ENCODE peak calls at places on chromosome 7, in ten cellular contexts. One of them, this sample, is unnamed.

GRCh38 chr7:47361746-47362215 is 220.1 kb downstream of the TNS3 start:
- DNase-seq in prostate gland: peak; percentile 21
- DNase-seq in ovary: no peak
- DNase-seq in stomach: peak; percentile 17
- DNase-seq in IMR-90: peak; percentile 88
- DNase-seq in GM12878: peak; percentile 12
- DNase-seq in thyroid gland: peak; percentile 56
- DNase-seq in heart left ventricle: peak; percentile 73
- DNase-seq in breast epithelium: peak; percentile 45
- DNase-seq in uterus: peak; percentile 10
- DNase-seq in this sample: peak; percentile 12

GRCh38 chr7:130351664-130352015 is 7.0 kb downstream of the CPA5 start:
- DNase-seq in prostate gland: no peak
- DNase-seq in ovary: no peak
- DNase-seq in stomach: no peak
- DNase-seq in IMR-90: no peak
- DNase-seq in GM12878: no peak
- DNase-seq in thyroid gland: no peak
- DNase-seq in heart left ventricle: no peak
- DNase-seq in breast epithelium: no peak
- DNase-seq in uterus: no peak
- DNase-seq in this sample: no peak

GRCh38 chr7:94394399-94395140 is at the start of gene COL1A2:
- DNase-seq in prostate gland: no peak
- DNase-seq in ovary: peak; percentile 83
- DNase-seq in stomach: peak; percentile 32
- DNase-seq in IMR-90: peak; percentile 99
- DNase-seq in GM12878: no peak
- DNase-seq in thyroid gland: peak; percentile 59
- DNase-seq in heart left ventricle: peak; percentile 87
- DNase-seq in breast epithelium: peak; percentile 51
- DNase-seq in uterus: peak; percentile 93
- DNase-seq in this sample: no peak

GRCh38 chr7:145681159-145681558 is 435.4 kb upstream of the CNTNAP2 start:
- DNase-seq in prostate gland: no peak
- DNase-seq in ovary: no peak
- DNase-seq in stomach: no peak
- DNase-seq in IMR-90: no peak
- DNase-seq in GM12878: no peak
- DNase-seq in thyroid gland: no peak
- DNase-seq in heart left ventricle: no peak
- DNase-seq in breast epithelium: no peak
- DNase-seq in uterus: no peak
- DNase-seq in this sample: no peak

GRCh38 chr7:102993532-102994029 is 80.8 kb downstream of the LRRC17 start:
- DNase-seq in prostate gland: no peak
- DNase-seq in ovary: peak; percentile 69
- DNase-seq in stomach: no peak
- DNase-seq in IMR-90: peak; percentile 86
- DNase-seq in GM12878: no peak
- DNase-seq in thyroid gland: no peak
- DNase-seq in heart left ventricle: no peak
- DNase-seq in breast epithelium: no peak
- DNase-seq in uterus: no peak
- DNase-seq in this sample: no peak

GRCh38 chr7:125467996-125468854 is 538.6 kb upstream of the POT1 start:
- DNase-seq in prostate gland: no peak
- DNase-seq in ovary: no peak
- DNase-seq in stomach: no peak
- DNase-seq in IMR-90: no peak
- DNase-seq in GM12878: no peak
- DNase-seq in thyroid gland: no peak
- DNase-seq in heart left ventricle: no peak
- DNase-seq in breast epithelium: no peak
- DNase-seq in uterus: no peak
- DNase-seq in this sample: no peak

GRCh38 chr7:98211221-98211675 is at the start of gene BHLHA15:
- DNase-seq in prostate gland: peak; percentile 65
- DNase-seq in ovary: peak; percentile 17
- DNase-seq in stomach: peak; percentile 90
- DNase-seq in IMR-90: no peak
- DNase-seq in GM12878: no peak
- DNase-seq in thyroid gland: peak; percentile 51
- DNase-seq in heart left ventricle: no peak
- DNase-seq in breast epithelium: no peak
- DNase-seq in uterus: no peak
- DNase-seq in this sample: peak; percentile 84

GRCh38 chr7:105815580-105815979 is 60.8 kb downstream of the ATXN7L1 start:
- DNase-seq in prostate gland: no peak
- DNase-seq in ovary: no peak
- DNase-seq in stomach: no peak
- DNase-seq in IMR-90: no peak
- DNase-seq in GM12878: no peak
- DNase-seq in thyroid gland: no peak
- DNase-seq in heart left ventricle: no peak
- DNase-seq in breast epithelium: peak; percentile 68
- DNase-seq in uterus: no peak
- DNase-seq in this sample: no peak

GRCh38 chr7:101410743-101411476 is 48.2 kb downstream of the COL26A1 start:
- DNase-seq in prostate gland: peak; percentile 23
- DNase-seq in ovary: no peak
- DNase-seq in stomach: peak; percentile 41
- DNase-seq in IMR-90: no peak
- DNase-seq in GM12878: no peak
- DNase-seq in thyroid gland: peak; percentile 28
- DNase-seq in heart left ventricle: peak; percentile 31
- DNase-seq in breast epithelium: no peak
- DNase-seq in uterus: no peak
- DNase-seq in this sample: peak; percentile 51

GRCh38 chr7:75625868-75626267 is 112.9 kb downstream of the HIP1 start:
- DNase-seq in prostate gland: no peak
- DNase-seq in ovary: no peak
- DNase-seq in stomach: no peak
- DNase-seq in IMR-90: no peak
- DNase-seq in GM12878: no peak
- DNase-seq in thyroid gland: no peak
- DNase-seq in heart left ventricle: no peak
- DNase-seq in breast epithelium: no peak
- DNase-seq in uterus: no peak
- DNase-seq in this sample: no peak

GRCh38 chr7:73342645-73343044 is 14.7 kb downstream of the FKBP6 start:
- DNase-seq in prostate gland: no peak
- DNase-seq in ovary: peak; percentile 30
- DNase-seq in stomach: peak; percentile 29
- DNase-seq in IMR-90: peak; percentile 69
- DNase-seq in GM12878: no peak
- DNase-seq in thyroid gland: no peak
- DNase-seq in heart left ventricle: no peak
- DNase-seq in breast epithelium: no peak
- DNase-seq in uterus: peak; percentile 21
- DNase-seq in this sample: no peak

GRCh38 chr7:85529197-85529596 is 342.3 kb upstream of the SEMA3D start:
- DNase-seq in prostate gland: no peak
- DNase-seq in ovary: no peak
- DNase-seq in stomach: peak; percentile 60
- DNase-seq in IMR-90: peak; percentile 44
- DNase-seq in GM12878: no peak
- DNase-seq in thyroid gland: no peak
- DNase-seq in heart left ventricle: no peak
- DNase-seq in breast epithelium: no peak
- DNase-seq in uterus: no peak
- DNase-seq in this sample: peak; percentile 66

GRCh38 chr7:67371429-67372305 is 375.0 kb downstream of the TYW1 start:
- DNase-seq in prostate gland: peak; percentile 67
- DNase-seq in ovary: peak; percentile 51
- DNase-seq in stomach: peak; percentile 49
- DNase-seq in IMR-90: peak; percentile 66
- DNase-seq in GM12878: peak; percentile 21
- DNase-seq in thyroid gland: peak; percentile 60
- DNase-seq in heart left ventricle: peak; percentile 51
- DNase-seq in breast epithelium: peak; percentile 32
- DNase-seq in uterus: peak; percentile 27
- DNase-seq in this sample: peak; percentile 57

GRCh38 chr7:45682836-45683555 is 108.8 kb downstream of the ADCY1 start:
- DNase-seq in prostate gland: no peak
- DNase-seq in ovary: no peak
- DNase-seq in stomach: peak; percentile 10
- DNase-seq in IMR-90: no peak
- DNase-seq in GM12878: no peak
- DNase-seq in thyroid gland: no peak
- DNase-seq in heart left ventricle: no peak
- DNase-seq in breast epithelium: no peak
- DNase-seq in uterus: no peak
- DNase-seq in this sample: no peak

DNA sequence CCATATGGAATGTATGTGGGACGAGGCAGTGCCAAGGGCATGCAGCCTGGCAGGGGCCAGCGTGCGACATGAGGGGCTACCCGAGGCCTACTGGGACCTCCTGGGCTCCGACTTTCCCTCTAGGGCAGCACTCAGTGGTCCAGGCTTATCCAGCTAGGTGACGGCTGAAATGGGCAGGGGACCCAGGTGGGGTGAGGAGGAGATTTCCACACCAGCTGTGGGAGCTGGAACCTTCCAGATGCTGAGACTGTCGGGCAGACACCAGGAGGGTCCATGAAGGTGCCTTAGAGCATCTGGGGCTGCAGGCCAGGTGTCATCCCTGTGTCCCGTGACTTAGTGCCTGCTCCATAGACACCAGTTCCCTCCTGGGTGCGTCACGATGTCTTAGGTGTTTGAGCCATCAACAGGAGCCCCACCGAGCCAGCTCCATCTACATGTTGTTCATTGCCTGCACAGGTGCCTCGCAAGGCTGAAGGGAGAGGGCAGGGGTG is 13.4 kb downstream of the ZNF316 start:
- DNase-seq in prostate gland: no peak
- DNase-seq in ovary: no peak
- DNase-seq in stomach: no peak
- DNase-seq in IMR-90: no peak
- DNase-seq in GM12878: no peak
- DNase-seq in thyroid gland: no peak
- DNase-seq in heart left ventricle: no peak
- DNase-seq in breast epithelium: no peak
- DNase-seq in uterus: no peak
- DNase-seq in this sample: no peak
- H3K4me3 ChIP-seq in prostate gland: no peak overlapping the region
- H3K4me3 ChIP-seq in ovary: no peak overlapping the region
- H3K4me3 ChIP-seq in stomach: no peak overlapping the region
- H3K4me3 ChIP-seq in IMR-90: no peak overlapping the region
- H3K4me3 ChIP-seq in GM12878: no peak overlapping the region
- H3K4me3 ChIP-seq in thyroid gland: no peak overlapping the region
- H3K4me3 ChIP-seq in heart left ventricle: no peak overlapping the region
- H3K4me3 ChIP-seq in breast epithelium: no peak overlapping the region
- H3K4me3 ChIP-seq in uterus: no peak overlapping the region
- H3K4me3 ChIP-seq in this sample: no peak overlapping the region

GRCh38 chr7:157964521-157964920 is 623.1 kb downstream of the PTPRN2 start:
- DNase-seq in prostate gland: no peak
- DNase-seq in ovary: no peak
- DNase-seq in stomach: no peak
- DNase-seq in IMR-90: no peak
- DNase-seq in GM12878: no peak
- DNase-seq in thyroid gland: no peak
- DNase-seq in heart left ventricle: no peak
- DNase-seq in breast epithelium: no peak
- DNase-seq in uterus: no peak
- DNase-seq in this sample: no peak
- H3K9me3 ChIP-seq in prostate gland: no peaks in the 10 kb centered on the region
- H3K9me3 ChIP-seq in ovary: no peaks in the 10 kb centered on the region
- H3K9me3 ChIP-seq in stomach: no peaks in the 10 kb centered on the region
- H3K9me3 ChIP-seq in IMR-90: peaks cover 36% of the 10 kb centered on the region
- H3K9me3 ChIP-seq in GM12878: no peaks in the 10 kb centered on the region
- H3K9me3 ChIP-seq in thyroid gland: no peaks in the 10 kb centered on the region
- H3K9me3 ChIP-seq in heart left ventricle: no peaks in the 10 kb centered on the region
- H3K9me3 ChIP-seq in breast epithelium: no peaks in the 10 kb centered on the region
- H3K9me3 ChIP-seq in uterus: no peaks in the 10 kb centered on the region
- H3K9me3 ChIP-seq in this sample: no peaks in the 10 kb centered on the region

DNA sequence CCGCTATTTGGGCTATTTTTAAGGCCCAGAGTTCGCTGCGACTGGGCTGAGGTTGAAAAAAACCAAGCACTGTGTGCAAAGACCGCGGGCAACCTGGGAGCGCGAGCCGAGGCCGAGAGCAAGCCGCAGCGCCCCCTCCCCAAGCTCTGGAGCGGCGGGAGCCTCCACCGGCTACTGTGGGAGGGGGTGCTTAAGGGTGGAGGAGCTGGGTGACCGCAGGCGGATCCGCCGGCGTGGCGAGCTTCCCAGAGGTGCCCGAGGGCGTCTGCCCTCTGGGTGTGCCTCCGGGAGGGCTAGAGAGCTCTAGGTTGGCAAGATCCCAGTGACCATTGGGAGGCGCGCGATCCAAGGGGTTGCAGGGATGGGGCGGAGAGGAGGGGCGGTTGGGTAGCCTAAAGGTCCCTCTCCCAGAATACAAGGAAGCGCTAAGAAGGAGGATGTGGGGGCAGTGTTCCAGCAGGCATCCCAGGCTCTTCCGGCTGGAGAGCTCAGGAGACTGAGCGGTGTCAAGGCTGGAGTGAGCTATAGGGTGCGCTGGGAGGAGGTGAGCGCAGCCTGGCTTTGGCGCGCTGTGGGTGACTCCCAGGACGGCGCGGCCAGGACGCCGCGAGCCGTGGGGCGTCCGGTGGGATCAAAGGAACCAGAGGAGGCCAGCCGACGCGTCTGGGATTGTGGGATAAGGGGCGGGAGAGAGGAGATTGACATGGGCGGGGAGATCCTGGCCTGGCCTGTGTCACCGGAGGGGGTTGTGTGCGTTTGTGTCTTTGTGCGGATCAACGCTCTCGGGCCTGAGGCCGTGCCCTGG is 8.0 kb downstream of the DLX5 start:
- DNase-seq in prostate gland: no peak
- DNase-seq in ovary: no peak
- DNase-seq in stomach: no peak
- DNase-seq in IMR-90: no peak
- DNase-seq in GM12878: no peak
- DNase-seq in thyroid gland: no peak
- DNase-seq in heart left ventricle: no peak
- DNase-seq in breast epithelium: no peak
- DNase-seq in uterus: no peak
- DNase-seq in this sample: no peak
- TF ChIP-seq POLR2A in prostate gland: no peak
- TF ChIP-seq POLR2A in ovary: no peak
- TF ChIP-seq POLR2A in stomach: no peak
- TF ChIP-seq POLR2A in IMR-90: no peak
- TF ChIP-seq POLR2A in GM12878: no peak
- TF ChIP-seq POLR2A in thyroid gland: no peak
- TF ChIP-seq POLR2A in heart left ventricle: no peak
- TF ChIP-seq POLR2A in breast epithelium: no peak
- TF ChIP-seq POLR2A in uterus: no peak
- TF ChIP-seq POLR2A in this sample: no peak

DNA sequence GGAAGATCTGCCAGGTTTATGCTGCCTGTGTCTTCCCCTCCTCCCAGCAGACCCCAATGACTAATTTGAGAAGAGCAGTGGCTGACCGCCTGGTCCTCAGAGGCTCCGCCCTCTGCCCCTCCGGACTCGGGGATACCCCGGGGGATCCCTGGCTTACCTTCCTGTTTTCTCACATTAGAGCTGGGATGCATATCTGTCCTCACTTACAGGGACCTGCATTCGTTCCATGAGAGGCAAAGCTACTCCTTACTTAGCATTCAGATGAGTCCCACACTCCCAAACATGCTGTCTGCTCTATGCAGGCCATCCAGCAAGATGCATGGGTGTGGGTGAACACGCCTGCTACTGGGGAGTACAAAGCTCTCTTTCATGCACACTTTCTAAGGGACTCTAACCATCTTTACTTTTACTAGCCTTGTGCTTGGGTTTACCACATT is 24.0 kb downstream of the VOPP1 start:
- DNase-seq in prostate gland: no peak
- DNase-seq in ovary: no peak
- DNase-seq in stomach: no peak
- DNase-seq in IMR-90: no peak
- DNase-seq in GM12878: no peak
- DNase-seq in thyroid gland: no peak
- DNase-seq in heart left ventricle: no peak
- DNase-seq in breast epithelium: no peak
- DNase-seq in uterus: no peak
- DNase-seq in this sample: no peak
- H3K4me3 ChIP-seq in prostate gland: no peak overlapping the region
- H3K4me3 ChIP-seq in ovary: no peak overlapping the region
- H3K4me3 ChIP-seq in stomach: no peak overlapping the region
- H3K4me3 ChIP-seq in IMR-90: no peak overlapping the region
- H3K4me3 ChIP-seq in GM12878: peak overlapping the region; percentile 42
- H3K4me3 ChIP-seq in thyroid gland: no peak overlapping the region
- H3K4me3 ChIP-seq in heart left ventricle: no peak overlapping the region
- H3K4me3 ChIP-seq in breast epithelium: no peak overlapping the region
- H3K4me3 ChIP-seq in uterus: no peak overlapping the region
- H3K4me3 ChIP-seq in this sample: no peak overlapping the region

This sample was measured in right lobe of liver.